ENCODE peak calls at places on chromosomes 2 and 18, in eight cellular contexts. Y is AG10803, E is MM.1S, L is heart right ventricle, T is kidney, P is esophagus squamous epithelium, C is H1, N is nephron progenitor cell. V is an unnamed sample.

GRCh38 chr2:42867093-42868065 is 75.0 kb upstream of the HAAO start:
- DNase-seq in C (no peak), L (no peak), Y (no peak), N (no peak), P (no peak), T (no peak), E (no peak), V (no peak)

GRCh38 chr2:176997074-176997791 is 215.4 kb upstream of the HNRNPA3 start:
- DNase-seq in Y (peak; percentile 78), T (no peak), C (no peak), P (no peak), N (no peak), E (no peak), L (no peak), V (peak; percentile 80)

GRCh38 chr2:117859532-117859911 is 45.0 kb downstream of the DDX18 start:
- DNase-seq in Y (no peak), P (no peak), N (no peak), C (no peak), T (peak; percentile 77), E (no peak), L (no peak), V (no peak)

GRCh38 chr2:220090050-220090449 is 462.6 kb downstream of the SLC4A3 start:
- DNase-seq in Y (no peak), P (no peak), N (no peak), T (no peak), E (no peak), C (no peak), L (no peak), V (no peak)

GRCh38 chr2:176149484-176150337 is 1.6 kb upstream of the HOXD4 start:
- DNase-seq in Y (no peak), P (no peak), T (peak; percentile 60), C (no peak), L (no peak), E (no peak), N (no peak), V (no peak)

GRCh38 chr18:5058768-5059539 is 138.1 kb downstream of the AKAIN1 start:
- DNase-seq in Y (no peak), N (no peak), P (no peak), L (no peak), E (no peak), T (no peak), C (no peak), V (peak; percentile 44)

GRCh38 chr2:147623328-147623727 is 221.5 kb upstream of the ACVR2A start:
- DNase-seq in Y (no peak), C (no peak), E (peak; percentile 31), L (no peak), T (no peak), N (no peak), P (no peak), V (no peak)

GRCh38 chr2:67221266-67221665 is 175.9 kb upstream of the ETAA1 start:
- DNase-seq in T (no peak), L (no peak), E (no peak), P (no peak), Y (peak; percentile 24), C (no peak), N (no peak), V (no peak)

GRCh38 chr2:59787095-59787494 is 766.4 kb downstream of the BCL11A start:
- DNase-seq in Y (no peak), P (no peak), T (no peak), N (no peak), L (no peak), E (no peak), C (no peak), V (no peak)

GRCh38 chr2:59786684-59787083 is 766.8 kb downstream of the BCL11A start:
- DNase-seq in Y (no peak), L (no peak), P (no peak), C (no peak), E (no peak), T (no peak), N (no peak), V (no peak)

GRCh38 chr2:59790186-59791142 is 763.0 kb downstream of the BCL11A start:
- DNase-seq in P (no peak), C (no peak), L (no peak), E (no peak), T (no peak), N (no peak), Y (no peak), V (no peak)

GRCh38 chr2:59789523-59789922 is 763.9 kb downstream of the BCL11A start:
- DNase-seq in L (no peak), T (no peak), C (no peak), N (no peak), E (no peak), Y (no peak), P (no peak), V (no peak)
- TF ChIP-seq CTCF in L (no peak), T (no peak), C (peak; percentile 10), N (no peak), E (no peak), Y (peak; percentile 44), P (no peak), V (peak; percentile 9)

GRCh38 chr18:58661423-58661822 is 9.8 kb upstream of the MALT1 start:
- DNase-seq in Y (peak; percentile 30), C (no peak), N (no peak), P (no peak), L (no peak), E (no peak), T (no peak), V (no peak)
- TF ChIP-seq CTCF in Y (peak; percentile 52), C (peak; percentile 25), N (no peak), P (no peak), L (peak; percentile 44), E (no peak), T (peak; percentile 7), V (no peak)

DNA sequence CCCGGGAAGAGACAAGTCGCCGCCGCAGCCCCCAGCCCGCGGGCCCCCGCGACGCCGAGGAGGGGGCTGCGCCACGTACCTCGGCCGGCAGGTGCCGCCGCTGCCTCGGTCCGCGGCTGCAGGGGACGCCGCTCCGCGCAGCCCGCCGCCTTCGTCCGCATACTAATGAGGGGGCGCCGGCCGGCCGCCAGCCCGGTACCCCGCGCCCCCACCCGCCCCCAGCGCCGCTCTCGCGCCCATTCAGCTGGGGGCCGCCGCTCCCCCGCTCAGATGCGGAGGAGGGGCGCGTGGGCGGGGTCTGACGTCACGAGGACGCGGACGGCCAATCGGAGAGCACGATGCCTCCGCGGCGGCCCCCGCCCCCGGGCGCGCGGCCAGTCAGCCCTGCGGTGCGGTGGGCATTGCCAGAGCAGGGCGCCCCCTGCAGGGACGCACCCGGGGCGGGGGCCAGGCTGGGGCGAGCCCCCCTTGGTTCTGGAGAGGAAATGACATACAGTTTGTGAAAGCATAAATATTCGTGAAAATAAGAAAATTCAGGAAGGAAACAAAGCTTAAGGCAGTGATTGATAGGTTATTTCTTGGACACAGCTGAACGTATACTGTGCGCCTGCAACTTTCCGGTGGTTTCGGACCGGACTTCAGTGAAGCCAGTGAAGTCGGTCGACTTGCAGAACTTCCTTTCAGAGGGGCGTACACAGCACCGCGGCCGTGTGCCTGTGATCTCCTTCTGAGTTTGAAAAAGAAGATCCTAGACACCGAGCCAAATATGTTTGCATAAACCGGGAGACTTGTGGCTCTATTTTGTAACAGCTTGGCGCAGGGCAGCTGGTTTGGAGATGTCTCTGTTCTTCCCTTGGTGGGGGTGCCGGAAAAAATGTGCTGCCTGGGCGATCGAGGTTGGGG is at the start of gene ST3GAL5:
- DNase-seq in E (peak; percentile 92), L (peak; percentile 96), N (peak; percentile 94), P (peak; percentile 56), T (peak; percentile 97), C (peak; percentile 49), Y (peak; percentile 83), V (peak; percentile 85)
- TF ChIP-seq CTCF in E (peak; percentile 88), L (peak; percentile 76), N (peak; percentile 60), P (peak; percentile 58), T (peak; percentile 61), C (peak; percentile 69), Y (peak; percentile 57), V (peak; percentile 85)

GRCh38 chr2:135819211-135819610 is 17.8 kb downstream of the LCT start:
- DNase-seq in L (no peak), P (no peak), E (no peak), N (no peak), C (no peak), Y (peak; percentile 44), T (no peak), V (no peak)
- TF ChIP-seq CTCF in L (no peak), P (no peak), E (peak; percentile 26), N (peak; percentile 9), C (peak; percentile 63), Y (peak; percentile 59), T (no peak), V (no peak)

GRCh38 chr2:113231064-113231463 is 47.7 kb downstream of the PAX8 start:
- DNase-seq in N (no peak), E (no peak), Y (no peak), L (no peak), C (no peak), P (no peak), T (no peak), V (no peak)
- TF ChIP-seq CTCF in N (no peak), E (no peak), Y (no peak), L (no peak), C (no peak), P (no peak), T (no peak), V (no peak)

GRCh38 chr2:127807678-127808353 is 3.2 kb downstream of the WDR33 start:
- DNase-seq in L (no peak), N (no peak), E (no peak), P (no peak), Y (no peak), C (no peak), T (no peak), V (no peak)

GRCh38 chr2:127811922-127812321 is 951 bp upstream of the WDR33 start:
- DNase-seq in E (no peak), P (no peak), Y (no peak), C (no peak), N (no peak), T (no peak), L (no peak), V (no peak)

GRCh38 chr2:127810156-127810636 is 775 bp downstream of the WDR33 start:
- DNase-seq in P (no peak), L (no peak), Y (peak; percentile 21), C (no peak), T (no peak), E (no peak), N (peak; percentile 25), V (no peak)

GRCh38 chr2:127811397-127811860 is 458 bp upstream of the WDR33 start:
- DNase-seq in C (no peak), L (peak; percentile 21), T (peak; percentile 75), N (no peak), Y (no peak), P (no peak), E (no peak), V (no peak)

GRCh38 chr2:127810637-127811396 is at the start of gene WDR33:
- DNase-seq in N (peak; percentile 87), E (peak; percentile 98), C (peak; percentile 85), L (peak; percentile 90), T (peak; percentile 96), P (peak; percentile 42), Y (peak; percentile 76), V (peak; percentile 85)
- TF ChIP-seq CTCF in N (no peak), E (peak; percentile 39), C (no peak), L (peak; percentile 35), T (no peak), P (no peak), Y (no peak), V (no peak)